ENCODE peak calls at places on chromosomes 13 and 19, in ten cellular contexts. One of them, this sample, is unnamed. For H3K4me1, the result is how much of the 10 kb centered on the place peaks cover.

GRCh38 chr13:57630661-57631606 is 610 bp upstream of the PCDH17 start:
- DNase-seq in colonic mucosa: no peak
- DNase-seq in CD8-positive, alpha-beta memory T cell: no peak
- DNase-seq in CD8-positive, alpha-beta T cell: no peak
- DNase-seq in heart left ventricle: no peak
- DNase-seq in uterus: no peak
- DNase-seq in HCT116: no peak
- DNase-seq in CD4-positive, alpha-beta memory T cell: no peak
- DNase-seq in lung: no peak
- DNase-seq in vagina: no peak
- DNase-seq in this sample: no peak

GRCh38 chr19:34786236-34786635 is 13.2 kb upstream of the ZNF599 start:
- DNase-seq in colonic mucosa: no peak
- DNase-seq in CD8-positive, alpha-beta memory T cell: no peak
- DNase-seq in CD8-positive, alpha-beta T cell: no peak
- DNase-seq in heart left ventricle: no peak
- DNase-seq in uterus: no peak
- DNase-seq in HCT116: no peak
- DNase-seq in CD4-positive, alpha-beta memory T cell: no peak
- DNase-seq in lung: no peak
- DNase-seq in vagina: no peak
- DNase-seq in this sample: no peak

GRCh38 chr13:83667606-83668005 is 214.7 kb downstream of the SLITRK1 start:
- DNase-seq in colonic mucosa: no peak
- DNase-seq in CD8-positive, alpha-beta memory T cell: no peak
- DNase-seq in CD8-positive, alpha-beta T cell: no peak
- DNase-seq in heart left ventricle: no peak
- DNase-seq in uterus: no peak
- DNase-seq in HCT116: no peak
- DNase-seq in CD4-positive, alpha-beta memory T cell: no peak
- DNase-seq in lung: no peak
- DNase-seq in vagina: no peak
- DNase-seq in this sample: no peak

GRCh38 chr13:31755803-31756212 is 16.5 kb downstream of the RXFP2 start:
- DNase-seq in colonic mucosa: no peak
- DNase-seq in CD8-positive, alpha-beta memory T cell: no peak
- DNase-seq in CD8-positive, alpha-beta T cell: no peak
- DNase-seq in heart left ventricle: no peak
- DNase-seq in uterus: no peak
- DNase-seq in HCT116: no peak
- DNase-seq in CD4-positive, alpha-beta memory T cell: no peak
- DNase-seq in lung: no peak
- DNase-seq in vagina: no peak
- DNase-seq in this sample: no peak

GRCh38 chr19:49689133-49690072 is at the start of gene ADM5:
- DNase-seq in colonic mucosa: peak
- DNase-seq in CD8-positive, alpha-beta memory T cell: no peak
- DNase-seq in CD8-positive, alpha-beta T cell: no peak
- DNase-seq in heart left ventricle: peak
- DNase-seq in uterus: peak
- DNase-seq in HCT116: no peak
- DNase-seq in CD4-positive, alpha-beta memory T cell: no peak
- DNase-seq in lung: no peak
- DNase-seq in vagina: no peak
- DNase-seq in this sample: peak

GRCh38 chr19:6733338-6734095 is 3.9 kb downstream of the GPR108 start:
- DNase-seq in colonic mucosa: no peak
- DNase-seq in CD8-positive, alpha-beta memory T cell: no peak
- DNase-seq in CD8-positive, alpha-beta T cell: no peak
- DNase-seq in heart left ventricle: no peak
- DNase-seq in uterus: no peak
- DNase-seq in HCT116: no peak
- DNase-seq in CD4-positive, alpha-beta memory T cell: no peak
- DNase-seq in lung: peak
- DNase-seq in vagina: no peak
- DNase-seq in this sample: peak

GRCh38 chr19:51398096-51398704 is 7.8 kb upstream of the C19orf84 start:
- DNase-seq in colonic mucosa: no peak
- DNase-seq in CD8-positive, alpha-beta memory T cell: no peak
- DNase-seq in CD8-positive, alpha-beta T cell: no peak
- DNase-seq in heart left ventricle: no peak
- DNase-seq in uterus: no peak
- DNase-seq in HCT116: no peak
- DNase-seq in CD4-positive, alpha-beta memory T cell: peak
- DNase-seq in lung: no peak
- DNase-seq in vagina: no peak
- DNase-seq in this sample: no peak

GRCh38 chr19:35293733-35294309 is 1.9 kb downstream of the MAG start:
- DNase-seq in colonic mucosa: no peak
- DNase-seq in CD8-positive, alpha-beta memory T cell: no peak
- DNase-seq in CD8-positive, alpha-beta T cell: no peak
- DNase-seq in heart left ventricle: no peak
- DNase-seq in uterus: no peak
- DNase-seq in HCT116: no peak
- DNase-seq in CD4-positive, alpha-beta memory T cell: no peak
- DNase-seq in lung: no peak
- DNase-seq in vagina: no peak
- DNase-seq in this sample: no peak

GRCh38 chr19:56942749-56943148 is 102.2 kb upstream of the PEG3 start:
- DNase-seq in colonic mucosa: peak
- DNase-seq in CD8-positive, alpha-beta memory T cell: no peak
- DNase-seq in CD8-positive, alpha-beta T cell: no peak
- DNase-seq in heart left ventricle: no peak
- DNase-seq in uterus: peak
- DNase-seq in HCT116: no peak
- DNase-seq in CD4-positive, alpha-beta memory T cell: no peak
- DNase-seq in lung: no peak
- DNase-seq in vagina: peak
- DNase-seq in this sample: peak

GRCh38 chr19:55545443-55545842 is at the start of gene SBK3:
- DNase-seq in colonic mucosa: no peak
- DNase-seq in CD8-positive, alpha-beta memory T cell: no peak
- DNase-seq in CD8-positive, alpha-beta T cell: no peak
- DNase-seq in heart left ventricle: no peak
- DNase-seq in uterus: no peak
- DNase-seq in HCT116: no peak
- DNase-seq in CD4-positive, alpha-beta memory T cell: no peak
- DNase-seq in lung: no peak
- DNase-seq in vagina: no peak
- DNase-seq in this sample: no peak

GRCh38 chr13:68927387-68928026 is 1180.1 kb upstream of the ATXN8OS start:
- DNase-seq in colonic mucosa: no peak
- DNase-seq in CD8-positive, alpha-beta memory T cell: no peak
- DNase-seq in CD8-positive, alpha-beta T cell: no peak
- DNase-seq in heart left ventricle: no peak
- DNase-seq in uterus: no peak
- DNase-seq in HCT116: peak
- DNase-seq in CD4-positive, alpha-beta memory T cell: no peak
- DNase-seq in lung: no peak
- DNase-seq in vagina: no peak
- DNase-seq in this sample: no peak

GRCh38 chr13:28468520-28468915 is 26.4 kb downstream of the FLT1 start:
- DNase-seq in colonic mucosa: no peak
- DNase-seq in CD8-positive, alpha-beta memory T cell: no peak
- DNase-seq in CD8-positive, alpha-beta T cell: no peak
- DNase-seq in heart left ventricle: no peak
- DNase-seq in uterus: no peak
- DNase-seq in HCT116: no peak
- DNase-seq in CD4-positive, alpha-beta memory T cell: no peak
- DNase-seq in lung: no peak
- DNase-seq in vagina: no peak
- DNase-seq in this sample: no peak

GRCh38 chr13:44763604-44764311 is 187.6 kb upstream of the TSC22D1 start:
- DNase-seq in colonic mucosa: no peak
- DNase-seq in CD8-positive, alpha-beta memory T cell: no peak
- DNase-seq in CD8-positive, alpha-beta T cell: no peak
- DNase-seq in heart left ventricle: peak
- DNase-seq in uterus: peak
- DNase-seq in HCT116: no peak
- DNase-seq in CD4-positive, alpha-beta memory T cell: no peak
- DNase-seq in lung: no peak
- DNase-seq in vagina: no peak
- DNase-seq in this sample: no peak

GRCh38 chr13:111533900-111534645 is 213.6 kb downstream of the TEX29 start:
- DNase-seq in colonic mucosa: no peak
- DNase-seq in CD8-positive, alpha-beta memory T cell: no peak
- DNase-seq in CD8-positive, alpha-beta T cell: no peak
- DNase-seq in heart left ventricle: no peak
- DNase-seq in uterus: no peak
- DNase-seq in HCT116: no peak
- DNase-seq in CD4-positive, alpha-beta memory T cell: no peak
- DNase-seq in lung: no peak
- DNase-seq in vagina: no peak
- DNase-seq in this sample: no peak

GRCh38 chr13:20702945-20703784 is at the start of gene IL17D:
- DNase-seq in colonic mucosa: peak
- DNase-seq in CD8-positive, alpha-beta memory T cell: peak
- DNase-seq in CD8-positive, alpha-beta T cell: peak
- DNase-seq in heart left ventricle: no peak
- DNase-seq in uterus: no peak
- DNase-seq in HCT116: no peak
- DNase-seq in CD4-positive, alpha-beta memory T cell: peak
- DNase-seq in lung: no peak
- DNase-seq in vagina: no peak
- DNase-seq in this sample: peak

GRCh38 chr19:1088419-1089066 is 6.6 kb downstream of the POLR2E start:
- DNase-seq in colonic mucosa: no peak
- DNase-seq in CD8-positive, alpha-beta memory T cell: no peak
- DNase-seq in CD8-positive, alpha-beta T cell: no peak
- DNase-seq in heart left ventricle: peak
- DNase-seq in uterus: no peak
- DNase-seq in HCT116: no peak
- DNase-seq in CD4-positive, alpha-beta memory T cell: no peak
- DNase-seq in lung: no peak
- DNase-seq in vagina: no peak
- DNase-seq in this sample: peak
- H3K27ac ChIP-seq in colonic mucosa: peak
- H3K27ac ChIP-seq in CD8-positive, alpha-beta memory T cell: peak
- H3K27ac ChIP-seq in CD8-positive, alpha-beta T cell: peak
- H3K27ac ChIP-seq in heart left ventricle: no peak
- H3K27ac ChIP-seq in uterus: no peak
- H3K27ac ChIP-seq in HCT116: peak
- H3K27ac ChIP-seq in CD4-positive, alpha-beta memory T cell: peak
- H3K27ac ChIP-seq in lung: peak
- H3K27ac ChIP-seq in vagina: no peak
- H3K27ac ChIP-seq in this sample: no peak

DNA sequence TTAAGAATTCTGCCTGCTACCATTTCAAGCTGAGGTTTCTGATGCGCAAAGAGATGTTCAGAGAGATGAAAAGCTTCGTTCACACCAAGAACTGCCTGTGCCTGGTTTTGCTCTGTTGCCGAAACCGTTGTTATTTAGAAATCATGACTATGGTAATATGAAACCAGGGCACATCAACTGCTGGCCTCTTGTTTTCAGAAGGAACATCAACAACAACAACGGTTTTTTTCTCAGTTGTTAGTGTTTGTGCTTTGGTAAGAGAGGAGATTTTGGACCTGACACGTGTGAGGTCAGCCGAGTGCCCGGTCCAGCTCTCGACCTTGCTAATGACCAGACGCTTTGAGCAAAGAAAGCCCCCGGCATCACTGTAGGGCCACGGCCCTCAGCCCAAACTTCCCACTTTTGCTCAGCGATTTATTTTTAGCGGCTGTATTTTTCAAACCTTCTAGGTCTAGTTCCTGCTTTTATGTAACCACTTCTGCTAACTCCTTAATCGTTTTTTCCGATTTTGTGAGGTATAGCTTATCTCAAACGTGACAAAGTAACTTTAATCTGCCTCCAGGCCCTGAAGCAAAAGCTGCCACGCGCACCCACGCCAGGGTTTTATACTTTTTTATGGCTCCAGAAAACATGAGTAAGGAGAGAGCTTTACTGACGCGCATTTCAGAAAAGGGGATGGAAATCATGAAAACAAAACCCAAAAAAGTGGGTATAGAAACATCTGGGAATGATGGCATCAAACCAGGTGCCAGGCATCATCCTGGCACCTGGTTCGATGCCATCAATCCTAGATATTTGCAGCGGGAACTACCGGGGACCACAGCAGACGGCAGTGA is 42.0 kb downstream of the KLF2 start:
- DNase-seq in colonic mucosa: no peak
- DNase-seq in CD8-positive, alpha-beta memory T cell: no peak
- DNase-seq in CD8-positive, alpha-beta T cell: no peak
- DNase-seq in heart left ventricle: no peak
- DNase-seq in uterus: no peak
- DNase-seq in HCT116: no peak
- DNase-seq in CD4-positive, alpha-beta memory T cell: peak
- DNase-seq in lung: no peak
- DNase-seq in vagina: no peak
- DNase-seq in this sample: no peak
- H3K4me1 ChIP-seq in colonic mucosa: under half
- H3K4me1 ChIP-seq in CD8-positive, alpha-beta memory T cell: half or more
- H3K4me1 ChIP-seq in CD8-positive, alpha-beta T cell: half or more
- H3K4me1 ChIP-seq in heart left ventricle: half or more
- H3K4me1 ChIP-seq in uterus: under half
- H3K4me1 ChIP-seq in HCT116: under half
- H3K4me1 ChIP-seq in CD4-positive, alpha-beta memory T cell: half or more
- H3K4me1 ChIP-seq in lung: under half
- H3K4me1 ChIP-seq in vagina: under half
- H3K4me1 ChIP-seq in this sample: under half

GRCh38 chr19:40228863-40229262 is 2.4 kb upstream of the CCNP start:
- DNase-seq in colonic mucosa: no peak
- DNase-seq in CD8-positive, alpha-beta memory T cell: no peak
- DNase-seq in CD8-positive, alpha-beta T cell: no peak
- DNase-seq in heart left ventricle: no peak
- DNase-seq in uterus: no peak
- DNase-seq in HCT116: no peak
- DNase-seq in CD4-positive, alpha-beta memory T cell: no peak
- DNase-seq in lung: no peak
- DNase-seq in vagina: no peak
- DNase-seq in this sample: no peak
- H3K4me3 ChIP-seq in colonic mucosa: no peak
- H3K4me3 ChIP-seq in CD8-positive, alpha-beta memory T cell: no peak
- H3K4me3 ChIP-seq in CD8-positive, alpha-beta T cell: no peak
- H3K4me3 ChIP-seq in heart left ventricle: no peak
- H3K4me3 ChIP-seq in uterus: no peak
- H3K4me3 ChIP-seq in HCT116: no peak
- H3K4me3 ChIP-seq in CD4-positive, alpha-beta memory T cell: no peak
- H3K4me3 ChIP-seq in lung: no peak
- H3K4me3 ChIP-seq in vagina: no peak
- H3K4me3 ChIP-seq in this sample: no peak

GRCh38 chr13:39353988-39354387 is 249.0 kb downstream of the LHFPL6 start:
- DNase-seq in colonic mucosa: no peak
- DNase-seq in CD8-positive, alpha-beta memory T cell: no peak
- DNase-seq in CD8-positive, alpha-beta T cell: no peak
- DNase-seq in heart left ventricle: no peak
- DNase-seq in uterus: no peak
- DNase-seq in HCT116: no peak
- DNase-seq in CD4-positive, alpha-beta memory T cell: no peak
- DNase-seq in lung: no peak
- DNase-seq in vagina: no peak
- DNase-seq in this sample: no peak

GRCh38 chr13:39350461-39350881 is 252.5 kb downstream of the LHFPL6 start:
- DNase-seq in colonic mucosa: no peak
- DNase-seq in CD8-positive, alpha-beta memory T cell: no peak
- DNase-seq in CD8-positive, alpha-beta T cell: no peak
- DNase-seq in heart left ventricle: peak
- DNase-seq in uterus: no peak
- DNase-seq in HCT116: no peak
- DNase-seq in CD4-positive, alpha-beta memory T cell: no peak
- DNase-seq in lung: no peak
- DNase-seq in vagina: no peak
- DNase-seq in this sample: no peak

GRCh38 chr13:39349391-39349790 is 253.6 kb downstream of the LHFPL6 start:
- DNase-seq in colonic mucosa: no peak
- DNase-seq in CD8-positive, alpha-beta memory T cell: no peak
- DNase-seq in CD8-positive, alpha-beta T cell: no peak
- DNase-seq in heart left ventricle: no peak
- DNase-seq in uterus: no peak
- DNase-seq in HCT116: no peak
- DNase-seq in CD4-positive, alpha-beta memory T cell: no peak
- DNase-seq in lung: no peak
- DNase-seq in vagina: no peak
- DNase-seq in this sample: no peak

GRCh38 chr13:39347926-39348901 is 254.8 kb downstream of the LHFPL6 start:
- DNase-seq in colonic mucosa: no peak
- DNase-seq in CD8-positive, alpha-beta memory T cell: no peak
- DNase-seq in CD8-positive, alpha-beta T cell: no peak
- DNase-seq in heart left ventricle: peak
- DNase-seq in uterus: no peak
- DNase-seq in HCT116: no peak
- DNase-seq in CD4-positive, alpha-beta memory T cell: no peak
- DNase-seq in lung: no peak
- DNase-seq in vagina: no peak
- DNase-seq in this sample: no peak
- H3K27ac ChIP-seq in colonic mucosa: no peak
- H3K27ac ChIP-seq in CD8-positive, alpha-beta memory T cell: no peak
- H3K27ac ChIP-seq in CD8-positive, alpha-beta T cell: no peak
- H3K27ac ChIP-seq in heart left ventricle: peak
- H3K27ac ChIP-seq in uterus: no peak
- H3K27ac ChIP-seq in HCT116: no peak
- H3K27ac ChIP-seq in CD4-positive, alpha-beta memory T cell: no peak
- H3K27ac ChIP-seq in lung: no peak
- H3K27ac ChIP-seq in vagina: no peak
- H3K27ac ChIP-seq in this sample: no peak

This sample was measured in psoas muscle.